ENCODE peak calls at places on chromosomes 2 and 18, in eight cellular contexts. R is suprapubic skin, A is HCT116, W is neural progenitor cell, Z is mammary epithelial cell, U is aorta, F is OCI-LY7, G is tibial artery. P is an unnamed sample.

GRCh38 chr2:11832531-11832930 is 86.1 kb downstream of the LPIN1 start:
- DNase-seq in W (no peak), A (no peak), R (no peak), Z (no peak), F (peak; percentile 19), G (no peak), U (no peak), P (no peak)

GRCh38 chr18:12886498-12887126 is 2.6 kb upstream of the PTPN2 start:
- DNase-seq in G (no peak), F (peak; percentile 60), R (no peak), U (no peak), Z (peak; percentile 26), A (no peak), W (peak; percentile 16), P (no peak)

GRCh38 chr2:12717988-12718661 is 1.4 kb downstream of the TRIB2 start:
- DNase-seq in F (peak; percentile 41), Z (peak; percentile 47), R (no peak), A (no peak), G (no peak), U (no peak), W (peak; percentile 69), P (no peak)

GRCh38 chr2:232505805-232506360 is 14.3 kb upstream of the PRSS56 start:
- DNase-seq in W (peak; percentile 60), Z (no peak), U (no peak), G (no peak), A (no peak), R (no peak), F (no peak), P (no peak)

GRCh38 chr2:200765139-200765951 is 46.4 kb upstream of the BZW1 start:
- DNase-seq in Z (peak; percentile 94), A (peak; percentile 88), R (no peak), U (no peak), W (no peak), F (no peak), G (no peak), P (no peak)

GRCh38 chr2:51304341-51304740 is 272.4 kb upstream of the NRXN1 start:
- DNase-seq in U (no peak), Z (no peak), R (no peak), A (no peak), W (no peak), F (no peak), G (no peak), P (no peak)

GRCh38 chr2:222483513-222484039 is 59.2 kb downstream of the SGPP2 start:
- DNase-seq in G (no peak), F (no peak), W (peak; percentile 70), Z (no peak), U (no peak), A (no peak), R (no peak), P (no peak)

GRCh38 chr18:36610716-36611115 is 218.1 kb downstream of the TPGS2 start:
- DNase-seq in Z (no peak), F (no peak), R (no peak), G (no peak), W (peak; percentile 31), U (no peak), A (no peak), P (no peak)

GRCh38 chr18:53991805-53992204 is 232.7 kb downstream of the MBD2 start:
- DNase-seq in U (no peak), G (no peak), A (no peak), Z (peak; percentile 8), W (no peak), F (no peak), R (no peak), P (no peak)

GRCh38 chr2:234556848-234557573 is 60.1 kb upstream of the ARL4C start:
- DNase-seq in W (no peak), A (no peak), Z (peak; percentile 28), F (no peak), G (no peak), R (no peak), U (no peak), P (no peak)

GRCh38 chr2:85712849-85713612 is 18.9 kb downstream of the GNLY start:
- DNase-seq in G (peak; percentile 68), W (no peak), F (no peak), A (no peak), Z (peak; percentile 69), U (peak; percentile 87), R (no peak), P (peak; percentile 69)

GRCh38 chr2:232877940-232878511 is 8.0 kb downstream of the SNORC start:
- DNase-seq in R (peak; percentile 72), A (no peak), U (peak; percentile 72), Z (no peak), G (no peak), W (no peak), F (no peak), P (peak; percentile 30)

GRCh38 chr2:181372656-181373055 is 84.5 kb upstream of the ITGA4 start:
- DNase-seq in W (no peak), G (no peak), F (no peak), R (no peak), U (no peak), Z (no peak), A (no peak), P (no peak)

GRCh38 chr2:1234731-1235308 is 178.4 kb upstream of the TPO start:
- DNase-seq in W (no peak), U (no peak), A (no peak), Z (no peak), R (no peak), F (no peak), G (no peak), P (no peak)

GRCh38 chr2:225400060-225400511 is 576 bp downstream of the NYAP2 start:
- DNase-seq in A (no peak), U (no peak), R (no peak), G (no peak), Z (peak; percentile 46), W (peak; percentile 86), F (peak; percentile 5), P (peak; percentile 13)

GRCh38 chr2:145910416-145910815 is 1390.5 kb upstream of the ZEB2 start:
- DNase-seq in Z (no peak), F (no peak), U (no peak), W (no peak), R (no peak), A (no peak), G (no peak), P (no peak)

GRCh38 chr18:77068890-77069312 is 63.7 kb downstream of the MBP start:
- DNase-seq in W (peak; percentile 43), R (no peak), U (no peak), G (no peak), A (no peak), Z (peak; percentile 25), F (no peak), P (peak; percentile 62)

GRCh38 chr2:206004004-206004693 is 81.8 kb downstream of the INO80D start:
- DNase-seq in Z (no peak), A (peak; percentile 6), R (no peak), F (peak; percentile 22), W (peak; percentile 80), U (no peak), G (no peak), P (no peak)

GRCh38 chr2:176174382-176174834 is 14.1 kb upstream of the HOXD1 start:
- DNase-seq in A (no peak), F (no peak), Z (no peak), W (peak; percentile 55), U (no peak), R (no peak), G (no peak), P (no peak)

GRCh38 chr2:143683977-143684376 is 554.8 kb downstream of the ARHGAP15 start:
- DNase-seq in W (no peak), Z (no peak), U (no peak), A (no peak), G (no peak), F (no peak), R (no peak), P (no peak)

GRCh38 chr18:58547864-58548263 is 81.0 kb downstream of the ALPK2 start:
- DNase-seq in W (no peak), U (no peak), F (no peak), G (no peak), R (no peak), Z (no peak), A (no peak), P (no peak)

GRCh38 chr18:48837676-48838075 is 113.1 kb downstream of the SMAD7 start:
- DNase-seq in G (no peak), A (no peak), Z (no peak), W (no peak), F (no peak), R (no peak), U (peak; percentile 55), P (no peak)
- H3K4me1 ChIP-seq in G (no peaks in the 10 kb centered on the region), A (peaks cover 45% of the 10 kb centered on the region), Z (peaks cover 61% of the 10 kb centered on the region), W (peaks cover 34% of the 10 kb centered on the region), F (peaks cover 49% of the 10 kb centered on the region), R (peaks cover 60% of the 10 kb centered on the region), U (no peaks in the 10 kb centered on the region), P (peaks cover 27% of the 10 kb centered on the region)

GRCh38 chr2:189585357-189585756 is 4.8 kb upstream of the SLC40A1 start:
- DNase-seq in W (no peak), U (no peak), A (no peak), R (no peak), G (no peak), F (no peak), Z (peak; percentile 52), P (no peak)
- H3K4me3 ChIP-seq in W (no peak overlapping the region), U (no peak overlapping the region), A (no peak overlapping the region), R (no peak overlapping the region), G (no peak overlapping the region), F (no peak overlapping the region), Z (no peak overlapping the region), P (no peak overlapping the region)

GRCh38 chr2:197141669-197142068 is 168.9 kb downstream of the ANKRD44 start:
- DNase-seq in F (peak; percentile 55), W (no peak), Z (no peak), U (no peak), R (no peak), G (no peak), A (no peak), P (no peak)

GRCh38 chr2:197144183-197144582 is 166.4 kb downstream of the ANKRD44 start:
- DNase-seq in U (no peak), F (no peak), A (no peak), G (no peak), R (no peak), Z (no peak), W (no peak), P (no peak)

GRCh38 chr2:197140045-197140444 is 170.5 kb downstream of the ANKRD44 start:
- DNase-seq in U (no peak), Z (no peak), F (no peak), W (no peak), R (no peak), A (no peak), G (no peak), P (no peak)

GRCh38 chr2:197145471-197146056 is 165.0 kb downstream of the ANKRD44 start:
- DNase-seq in F (peak; percentile 94), A (no peak), R (no peak), Z (no peak), G (no peak), U (no peak), W (no peak), P (no peak)

GRCh38 chr2:197142074-197142473 is 168.5 kb downstream of the ANKRD44 start:
- DNase-seq in F (no peak), Z (no peak), W (no peak), R (no peak), A (no peak), G (no peak), U (no peak), P (no peak)
- H3K4me1 ChIP-seq in F (peaks cover 91% of the 10 kb centered on the region), Z (peaks cover 6% of the 10 kb centered on the region), W (peaks cover 20% of the 10 kb centered on the region), R (peaks cover 22% of the 10 kb centered on the region), A (no peaks in the 10 kb centered on the region), G (no peaks in the 10 kb centered on the region), U (no peaks in the 10 kb centered on the region), P (no peaks in the 10 kb centered on the region)

DNA sequence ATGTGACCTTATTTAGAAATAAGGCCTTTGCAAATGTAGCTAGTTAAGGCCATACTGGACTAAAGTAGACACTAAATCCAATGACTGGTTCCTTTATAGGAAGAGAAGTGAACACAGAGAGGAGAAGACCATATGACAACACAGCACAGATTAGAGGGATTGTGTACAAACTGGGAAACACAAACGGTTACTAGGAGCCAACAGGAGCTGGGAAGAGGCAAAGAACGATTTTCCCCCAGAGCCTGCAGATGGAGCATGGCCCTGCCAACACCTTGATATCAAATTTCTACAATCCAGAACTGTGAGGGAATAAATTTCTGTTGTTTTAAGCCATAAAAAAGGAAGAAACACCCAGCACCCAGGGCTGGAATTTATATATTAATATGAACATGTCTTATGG is 38.7 kb upstream of the COL5A2 start:
- DNase-seq in F (no peak), W (no peak), A (no peak), G (no peak), R (no peak), Z (no peak), U (no peak), P (no peak)
- H3K4me3 ChIP-seq in F (no peak overlapping the region), W (no peak overlapping the region), A (no peak overlapping the region), G (no peak overlapping the region), R (no peak overlapping the region), Z (no peak overlapping the region), U (no peak overlapping the region), P (no peak overlapping the region)